ENCODE peak calls at places on chromosomes 16 and 17, in ten cellular contexts. One of them, this sample, is unnamed.
A peak's percentile ranks its signal among the peaks of the same experiment; 100 is the strongest.

GRCh38 chr16:88558457-88559442 is 11.5 kb upstream of the ZC3H18 start:
- DNase-seq in tibial nerve: peak; percentile 38
- DNase-seq in testis: peak; percentile 79
- DNase-seq in ascending aorta: no peak
- DNase-seq in AG04450: peak; percentile 38
- DNase-seq in lung: peak; percentile 59
- DNase-seq in uterus: peak; percentile 59
- DNase-seq in SJSA1: peak; percentile 69
- DNase-seq in right cardiac atrium: peak; percentile 92
- DNase-seq in SK-N-SH: peak; percentile 86
- DNase-seq in this sample: peak; percentile 52

GRCh38 chr17:67180275-67180674 is 64.7 kb downstream of the HELZ start:
- DNase-seq in tibial nerve: no peak
- DNase-seq in testis: no peak
- DNase-seq in ascending aorta: no peak
- DNase-seq in AG04450: no peak
- DNase-seq in lung: no peak
- DNase-seq in uterus: no peak
- DNase-seq in SJSA1: no peak
- DNase-seq in right cardiac atrium: no peak
- DNase-seq in SK-N-SH: no peak
- DNase-seq in this sample: no peak

GRCh38 chr16:17233301-17234002 is 237.3 kb downstream of the XYLT1 start:
- DNase-seq in tibial nerve: no peak
- DNase-seq in testis: no peak
- DNase-seq in ascending aorta: no peak
- DNase-seq in AG04450: no peak
- DNase-seq in lung: no peak
- DNase-seq in uterus: no peak
- DNase-seq in SJSA1: no peak
- DNase-seq in right cardiac atrium: no peak
- DNase-seq in SK-N-SH: no peak
- DNase-seq in this sample: no peak

GRCh38 chr16:49283376-49284049 is 1.9 kb upstream of the CBLN1 start:
- DNase-seq in tibial nerve: no peak
- DNase-seq in testis: no peak
- DNase-seq in ascending aorta: no peak
- DNase-seq in AG04450: no peak
- DNase-seq in lung: no peak
- DNase-seq in uterus: no peak
- DNase-seq in SJSA1: no peak
- DNase-seq in right cardiac atrium: no peak
- DNase-seq in SK-N-SH: no peak
- DNase-seq in this sample: no peak

GRCh38 chr17:37744961-37745800 is at the start of gene HNF1B:
- DNase-seq in tibial nerve: no peak
- DNase-seq in testis: no peak
- DNase-seq in ascending aorta: no peak
- DNase-seq in AG04450: no peak
- DNase-seq in lung: peak; percentile 69
- DNase-seq in uterus: no peak
- DNase-seq in SJSA1: no peak
- DNase-seq in right cardiac atrium: no peak
- DNase-seq in SK-N-SH: no peak
- DNase-seq in this sample: no peak

GRCh38 chr16:84091460-84091859 is 25.3 kb downstream of the MBTPS1 start:
- DNase-seq in tibial nerve: no peak
- DNase-seq in testis: no peak
- DNase-seq in ascending aorta: no peak
- DNase-seq in AG04450: no peak
- DNase-seq in lung: no peak
- DNase-seq in uterus: no peak
- DNase-seq in SJSA1: no peak
- DNase-seq in right cardiac atrium: no peak
- DNase-seq in SK-N-SH: no peak
- DNase-seq in this sample: no peak

GRCh38 chr16:1708768-1709180 is 2.8 kb downstream of the MAPK8IP3 start:
- DNase-seq in tibial nerve: no peak
- DNase-seq in testis: no peak
- DNase-seq in ascending aorta: no peak
- DNase-seq in AG04450: peak; percentile 45
- DNase-seq in lung: no peak
- DNase-seq in uterus: no peak
- DNase-seq in SJSA1: no peak
- DNase-seq in right cardiac atrium: peak; percentile 75
- DNase-seq in SK-N-SH: no peak
- DNase-seq in this sample: peak; percentile 76

GRCh38 chr17:69696645-69697044 is 282.1 kb downstream of the MAP2K6 start:
- DNase-seq in tibial nerve: no peak
- DNase-seq in testis: peak; percentile 22
- DNase-seq in ascending aorta: no peak
- DNase-seq in AG04450: no peak
- DNase-seq in lung: no peak
- DNase-seq in uterus: no peak
- DNase-seq in SJSA1: no peak
- DNase-seq in right cardiac atrium: no peak
- DNase-seq in SK-N-SH: no peak
- DNase-seq in this sample: no peak

GRCh38 chr16:30659507-30660423 is 1.5 kb downstream of the FBRS start:
- DNase-seq in tibial nerve: no peak
- DNase-seq in testis: no peak
- DNase-seq in ascending aorta: no peak
- DNase-seq in AG04450: no peak
- DNase-seq in lung: no peak
- DNase-seq in uterus: peak; percentile 46
- DNase-seq in SJSA1: no peak
- DNase-seq in right cardiac atrium: peak; percentile 83
- DNase-seq in SK-N-SH: peak; percentile 82
- DNase-seq in this sample: no peak

GRCh38 chr17:50766222-50767023 is 895 bp downstream of the ANKRD40CL start:
- DNase-seq in tibial nerve: no peak
- DNase-seq in testis: no peak
- DNase-seq in ascending aorta: no peak
- DNase-seq in AG04450: no peak
- DNase-seq in lung: no peak
- DNase-seq in uterus: no peak
- DNase-seq in SJSA1: peak; percentile 40
- DNase-seq in right cardiac atrium: peak; percentile 10
- DNase-seq in SK-N-SH: no peak
- DNase-seq in this sample: no peak

GRCh38 chr16:9351440-9351839 is 260.0 kb downstream of the HAPSTR1 start:
- DNase-seq in tibial nerve: no peak
- DNase-seq in testis: no peak
- DNase-seq in ascending aorta: no peak
- DNase-seq in AG04450: no peak
- DNase-seq in lung: no peak
- DNase-seq in uterus: no peak
- DNase-seq in SJSA1: no peak
- DNase-seq in right cardiac atrium: no peak
- DNase-seq in SK-N-SH: no peak
- DNase-seq in this sample: no peak

GRCh38 chr17:1022278-1023024 is 25.5 kb downstream of the TIMM22 start:
- DNase-seq in tibial nerve: no peak
- DNase-seq in testis: no peak
- DNase-seq in ascending aorta: peak; percentile 63
- DNase-seq in AG04450: no peak
- DNase-seq in lung: no peak
- DNase-seq in uterus: peak; percentile 40
- DNase-seq in SJSA1: no peak
- DNase-seq in right cardiac atrium: peak; percentile 94
- DNase-seq in SK-N-SH: no peak
- DNase-seq in this sample: no peak

GRCh38 chr17:75010683-75011406 is 1.6 kb upstream of the MRPL58 start:
- DNase-seq in tibial nerve: no peak
- DNase-seq in testis: no peak
- DNase-seq in ascending aorta: no peak
- DNase-seq in AG04450: no peak
- DNase-seq in lung: no peak
- DNase-seq in uterus: peak; percentile 74
- DNase-seq in SJSA1: no peak
- DNase-seq in right cardiac atrium: no peak
- DNase-seq in SK-N-SH: peak; percentile 91
- DNase-seq in this sample: no peak

GRCh38 chr17:49496183-49496865 is 1.2 kb downstream of the NGFR start:
- DNase-seq in tibial nerve: peak; percentile 89
- DNase-seq in testis: peak; percentile 89
- DNase-seq in ascending aorta: no peak
- DNase-seq in AG04450: no peak
- DNase-seq in lung: peak; percentile 60
- DNase-seq in uterus: peak; percentile 79
- DNase-seq in SJSA1: peak; percentile 72
- DNase-seq in right cardiac atrium: peak; percentile 94
- DNase-seq in SK-N-SH: peak; percentile 96
- DNase-seq in this sample: no peak

GRCh38 chr17:49498037-49498615 is 3.0 kb downstream of the NGFR start:
- DNase-seq in tibial nerve: peak; percentile 17
- DNase-seq in testis: no peak
- DNase-seq in ascending aorta: no peak
- DNase-seq in AG04450: no peak
- DNase-seq in lung: no peak
- DNase-seq in uterus: no peak
- DNase-seq in SJSA1: no peak
- DNase-seq in right cardiac atrium: peak; percentile 10
- DNase-seq in SK-N-SH: peak; percentile 60
- DNase-seq in this sample: no peak

GRCh38 chr17:49497147-49498036 is 2.3 kb downstream of the NGFR start:
- DNase-seq in tibial nerve: peak; percentile 60
- DNase-seq in testis: peak; percentile 64
- DNase-seq in ascending aorta: peak; percentile 55
- DNase-seq in AG04450: no peak
- DNase-seq in lung: no peak
- DNase-seq in uterus: peak; percentile 55
- DNase-seq in SJSA1: no peak
- DNase-seq in right cardiac atrium: peak; percentile 92
- DNase-seq in SK-N-SH: peak; percentile 84
- DNase-seq in this sample: no peak

GRCh38 chr17:49495842-49496182 is 719 bp downstream of the NGFR start:
- DNase-seq in tibial nerve: no peak
- DNase-seq in testis: no peak
- DNase-seq in ascending aorta: no peak
- DNase-seq in AG04450: no peak
- DNase-seq in lung: no peak
- DNase-seq in uterus: no peak
- DNase-seq in SJSA1: no peak
- DNase-seq in right cardiac atrium: peak; percentile 76
- DNase-seq in SK-N-SH: peak; percentile 66
- DNase-seq in this sample: no peak

DNA sequence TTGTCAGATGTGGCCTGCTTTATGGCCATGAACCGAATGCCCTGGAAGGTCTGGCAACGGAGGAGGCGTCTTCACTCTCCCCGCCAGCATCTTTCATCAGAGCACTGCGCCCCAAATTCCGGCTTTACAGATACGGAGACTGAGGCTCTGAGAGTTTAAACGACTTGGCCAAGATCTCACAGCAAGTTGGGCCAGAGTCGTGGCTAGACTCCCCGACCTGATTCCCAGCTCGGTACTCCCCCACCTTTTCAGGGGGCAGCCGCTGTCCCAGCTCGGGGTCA is 1.7 kb downstream of the NGFR start:
- DNase-seq in tibial nerve: no peak
- DNase-seq in testis: no peak
- DNase-seq in ascending aorta: no peak
- DNase-seq in AG04450: no peak
- DNase-seq in lung: no peak
- DNase-seq in uterus: no peak
- DNase-seq in SJSA1: no peak
- DNase-seq in right cardiac atrium: no peak
- DNase-seq in SK-N-SH: no peak
- DNase-seq in this sample: no peak
- H3K27me3 ChIP-seq in tibial nerve: peaks cover 56% of the 10 kb centered on the region
- H3K27me3 ChIP-seq in testis: no peaks in the 10 kb centered on the region
- H3K27me3 ChIP-seq in ascending aorta: no peaks in the 10 kb centered on the region
- H3K27me3 ChIP-seq in AG04450: peaks cover 63% of the 10 kb centered on the region
- H3K27me3 ChIP-seq in lung: peaks cover 4% of the 10 kb centered on the region
- H3K27me3 ChIP-seq in uterus: peaks cover 12% of the 10 kb centered on the region
- H3K27me3 ChIP-seq in SJSA1: peaks cover 88% of the 10 kb centered on the region
- H3K27me3 ChIP-seq in right cardiac atrium: no peaks in the 10 kb centered on the region
- H3K27me3 ChIP-seq in SK-N-SH: peaks cover 78% of the 10 kb centered on the region
- H3K27me3 ChIP-seq in this sample: peaks cover 49% of the 10 kb centered on the region

DNA sequence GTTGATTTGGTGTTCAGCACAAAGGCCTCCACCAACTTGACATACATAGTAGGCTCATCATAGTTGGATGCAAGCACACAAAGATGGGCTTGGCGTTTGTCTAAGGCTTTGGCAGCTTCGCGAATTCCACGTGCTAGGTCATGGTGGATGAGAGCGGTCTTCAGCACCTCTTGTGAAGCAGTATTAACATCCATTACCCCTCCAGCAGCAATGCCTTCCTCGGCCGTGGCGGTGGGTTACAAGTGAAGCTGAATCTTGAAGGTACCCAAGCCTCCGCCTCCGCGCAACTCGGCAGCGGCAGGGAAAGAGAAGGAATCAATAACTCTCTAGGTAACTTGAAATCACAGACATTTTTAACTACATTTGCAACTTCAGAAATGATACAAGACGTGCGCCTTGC is 1.1 kb upstream of the PELP1 start:
- DNase-seq in tibial nerve: no peak
- DNase-seq in testis: no peak
- DNase-seq in ascending aorta: no peak
- DNase-seq in AG04450: no peak
- DNase-seq in lung: no peak
- DNase-seq in uterus: no peak
- DNase-seq in SJSA1: no peak
- DNase-seq in right cardiac atrium: no peak
- DNase-seq in SK-N-SH: no peak
- DNase-seq in this sample: no peak
- H3K27ac ChIP-seq in tibial nerve: no peak overlapping the region
- H3K27ac ChIP-seq in testis: no peak overlapping the region
- H3K27ac ChIP-seq in ascending aorta: no peak overlapping the region
- H3K27ac ChIP-seq in AG04450: no peak overlapping the region
- H3K27ac ChIP-seq in lung: no peak overlapping the region
- H3K27ac ChIP-seq in uterus: no peak overlapping the region
- H3K27ac ChIP-seq in SJSA1: no peak overlapping the region
- H3K27ac ChIP-seq in right cardiac atrium: no peak overlapping the region
- H3K27ac ChIP-seq in SK-N-SH: no peak overlapping the region
- H3K27ac ChIP-seq in this sample: no peak overlapping the region

GRCh38 chr16:74257061-74257460 is 39.6 kb upstream of the PSMD7 start:
- DNase-seq in tibial nerve: no peak
- DNase-seq in testis: no peak
- DNase-seq in ascending aorta: no peak
- DNase-seq in AG04450: no peak
- DNase-seq in lung: no peak
- DNase-seq in uterus: no peak
- DNase-seq in SJSA1: no peak
- DNase-seq in right cardiac atrium: no peak
- DNase-seq in SK-N-SH: no peak
- DNase-seq in this sample: no peak
- H3K27me3 ChIP-seq in tibial nerve: no peaks in the 10 kb centered on the region
- H3K27me3 ChIP-seq in testis: no peaks in the 10 kb centered on the region
- H3K27me3 ChIP-seq in ascending aorta: no peaks in the 10 kb centered on the region
- H3K27me3 ChIP-seq in AG04450: no peaks in the 10 kb centered on the region
- H3K27me3 ChIP-seq in lung: no peaks in the 10 kb centered on the region
- H3K27me3 ChIP-seq in uterus: no peaks in the 10 kb centered on the region
- H3K27me3 ChIP-seq in SJSA1: peaks cover 5% of the 10 kb centered on the region
- H3K27me3 ChIP-seq in right cardiac atrium: no peaks in the 10 kb centered on the region
- H3K27me3 ChIP-seq in SK-N-SH: no peaks in the 10 kb centered on the region
- H3K27me3 ChIP-seq in this sample: no peaks in the 10 kb centered on the region

DNA sequence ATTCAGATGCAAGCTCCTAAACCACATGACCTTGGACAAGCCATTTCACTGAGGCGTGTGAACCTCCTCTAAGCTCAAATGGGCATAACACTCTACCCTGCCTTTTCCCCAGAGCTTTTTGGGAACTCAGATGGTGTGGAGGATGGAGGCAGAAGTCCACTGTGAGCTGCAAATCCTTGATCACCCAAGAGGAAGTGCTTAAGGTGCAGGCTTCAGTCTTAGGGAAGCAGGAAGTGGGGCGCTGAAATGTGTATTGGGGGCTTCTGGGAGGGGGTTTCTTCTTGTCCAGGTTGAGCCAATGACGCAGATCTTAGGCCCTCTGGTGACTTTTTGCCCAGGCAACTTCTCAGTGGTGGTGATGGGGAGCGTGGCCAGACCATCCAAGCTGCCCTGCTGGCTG is 12.9 kb downstream of the CIITA start:
- DNase-seq in tibial nerve: no peak
- DNase-seq in testis: no peak
- DNase-seq in ascending aorta: no peak
- DNase-seq in AG04450: no peak
- DNase-seq in lung: no peak
- DNase-seq in uterus: no peak
- DNase-seq in SJSA1: no peak
- DNase-seq in right cardiac atrium: no peak
- DNase-seq in SK-N-SH: no peak
- DNase-seq in this sample: no peak
- H3K27ac ChIP-seq in tibial nerve: no peak overlapping the region
- H3K27ac ChIP-seq in testis: no peak overlapping the region
- H3K27ac ChIP-seq in ascending aorta: no peak overlapping the region
- H3K27ac ChIP-seq in AG04450: no peak overlapping the region
- H3K27ac ChIP-seq in lung: no peak overlapping the region
- H3K27ac ChIP-seq in uterus: no peak overlapping the region
- H3K27ac ChIP-seq in SJSA1: no peak overlapping the region
- H3K27ac ChIP-seq in right cardiac atrium: no peak overlapping the region
- H3K27ac ChIP-seq in SK-N-SH: no peak overlapping the region
- H3K27ac ChIP-seq in this sample: no peak overlapping the region

This sample was measured in brain microvascular endothelial cell.